ENCODE peak calls at places on chromosomes 4 and X, in ten cellular contexts. K is foreskin fibroblast; L is Caco-2; G is GM13976; E is body of pancreas; V is psoas muscle; U is epithelial cell of proximal tubule; M is stimulated activated naive CD4-positive, alpha-beta T cell; T is uterus; O is upper lobe of right lung. C is an unnamed sample.

GRCh38 chr4:181909368-181909767 is 333.8 kb upstream of the TENM3 start:
- DNase-seq in K (peak), V (no peak), O (no peak), M (no peak), T (no peak), U (no peak), L (no peak), E (no peak), G (no peak), C (no peak)

GRCh38 chrX:50747471-50747900 is 66.5 kb downstream of the SHROOM4 start:
- DNase-seq in G (peak), L (peak), V (no peak), E (no peak), T (no peak), M (no peak), O (no peak), U (no peak), K (peak), C (no peak)

GRCh38 chrX:69031971-69032391 is 133.3 kb downstream of the PJA1 start:
- DNase-seq in M (no peak), G (no peak), U (no peak), L (no peak), O (no peak), T (no peak), E (no peak), K (no peak), V (no peak), C (no peak)

GRCh38 chr4:156615066-156615514 is 356.5 kb downstream of the PDGFC start:
- DNase-seq in U (no peak), T (peak), V (no peak), O (no peak), L (no peak), G (no peak), M (no peak), K (peak), E (peak), C (no peak)

GRCh38 chrX:71871367-71871766 is 39.3 kb upstream of the NHSL2 start:
- DNase-seq in E (no peak), V (no peak), L (no peak), U (no peak), K (no peak), T (no peak), M (no peak), O (no peak), G (peak), C (peak)

GRCh38 chr4:181688886-181689285 is 554.3 kb upstream of the TENM3 start:
- DNase-seq in U (no peak), L (no peak), G (no peak), E (no peak), K (no peak), O (no peak), T (no peak), M (no peak), V (no peak), C (no peak)

GRCh38 chr4:38837849-38838248 is 18.8 kb downstream of the TLR6 start:
- DNase-seq in K (peak), E (no peak), L (no peak), U (no peak), O (no peak), G (no peak), V (no peak), M (no peak), T (no peak), C (no peak)

GRCh38 chrX:101931104-101931493 is 728 bp downstream of the ZMAT1 start:
- DNase-seq in V (no peak), L (no peak), E (no peak), O (no peak), U (no peak), G (no peak), M (no peak), K (no peak), T (no peak), C (no peak)

GRCh38 chr4:2069986-2070385 is 10.9 kb downstream of the NAT8L start:
- DNase-seq in G (no peak), M (no peak), U (no peak), V (no peak), L (no peak), E (no peak), O (no peak), K (no peak), T (no peak), C (peak)

GRCh38 chr4:3644849-3645627 is 112.8 kb upstream of the LRPAP1 start:
- DNase-seq in V (no peak), L (no peak), T (peak), K (peak), G (no peak), O (no peak), E (no peak), M (no peak), U (no peak), C (peak)

GRCh38 chr4:166972071-166972470 is 262.2 kb downstream of the SPOCK3 start:
- DNase-seq in T (no peak), O (no peak), V (no peak), K (peak), U (no peak), G (no peak), L (no peak), M (no peak), E (no peak), C (no peak)

GRCh38 chrX:48961585-48962091 is 4.2 kb upstream of the OTUD5 start:
- DNase-seq in K (peak), E (peak), O (no peak), U (no peak), G (no peak), V (no peak), M (no peak), T (no peak), L (peak), C (no peak)

GRCh38 chr4:52877006-52877405 is 14.9 kb downstream of the RASL11B start:
- DNase-seq in K (no peak), G (no peak), O (no peak), M (no peak), U (no peak), L (no peak), E (no peak), V (no peak), T (no peak), C (no peak)

GRCh38 chr4:140595065-140595464 is 26.3 kb upstream of the UCP1 start:
- DNase-seq in O (no peak), K (peak), L (peak), V (no peak), G (peak), M (no peak), U (no peak), E (peak), T (no peak), C (no peak)